ENCODE peak calls at places on chromosome 1, in five cellular contexts. One of them, this sample, is unnamed.

GRCh38 chr1:99086057-99086456 is 81.4 kb upstream of the PLPPR5 start:
- DNase-seq in mucosa of descending colon: no peak
- DNase-seq in neural progenitor cell: no peak
- DNase-seq in uterus: no peak
- DNase-seq in adrenal gland: no peak
- DNase-seq in this sample: no peak

GRCh38 chr1:93079685-93080141 is 630 bp downstream of the MTF2 start:
- DNase-seq in mucosa of descending colon: peak; percentile 59
- DNase-seq in neural progenitor cell: peak; percentile 54
- DNase-seq in uterus: peak; percentile 22
- DNase-seq in adrenal gland: no peak
- DNase-seq in this sample: peak; percentile 7

GRCh38 chr1:235129774-235130570 is 1.3 kb upstream of the TOMM20 start:
- DNase-seq in mucosa of descending colon: no peak
- DNase-seq in neural progenitor cell: no peak
- DNase-seq in uterus: no peak
- DNase-seq in adrenal gland: no peak
- DNase-seq in this sample: no peak

GRCh38 chr1:19336543-19336942 is 24.4 kb downstream of the SLC66A1 start:
- DNase-seq in mucosa of descending colon: no peak
- DNase-seq in neural progenitor cell: no peak
- DNase-seq in uterus: no peak
- DNase-seq in adrenal gland: no peak
- DNase-seq in this sample: no peak

GRCh38 chr1:245677446-245678240 is 522.9 kb downstream of the KIF26B start:
- DNase-seq in mucosa of descending colon: no peak
- DNase-seq in neural progenitor cell: no peak
- DNase-seq in uterus: no peak
- DNase-seq in adrenal gland: peak; percentile 6
- DNase-seq in this sample: no peak

GRCh38 chr1:156804572-156805243 is 11.9 kb downstream of the SH2D2A start:
- DNase-seq in mucosa of descending colon: no peak
- DNase-seq in neural progenitor cell: peak; percentile 62
- DNase-seq in uterus: no peak
- DNase-seq in adrenal gland: peak; percentile 58
- DNase-seq in this sample: peak; percentile 39

GRCh38 chr1:21338568-21339401 is 48.5 kb upstream of the ECE1 start:
- DNase-seq in mucosa of descending colon: peak; percentile 84
- DNase-seq in neural progenitor cell: no peak
- DNase-seq in uterus: peak; percentile 91
- DNase-seq in adrenal gland: peak; percentile 85
- DNase-seq in this sample: no peak

GRCh38 chr1:1217621-1218523 is 3.9 kb upstream of the TNFRSF4 start:
- DNase-seq in mucosa of descending colon: no peak
- DNase-seq in neural progenitor cell: no peak
- DNase-seq in uterus: no peak
- DNase-seq in adrenal gland: no peak
- DNase-seq in this sample: no peak

GRCh38 chr1:109248797-109249629 is at the start of gene CELSR2:
- DNase-seq in mucosa of descending colon: peak; percentile 68
- DNase-seq in neural progenitor cell: peak; percentile 95
- DNase-seq in uterus: peak; percentile 41
- DNase-seq in adrenal gland: peak; percentile 66
- DNase-seq in this sample: peak; percentile 85

DNA sequence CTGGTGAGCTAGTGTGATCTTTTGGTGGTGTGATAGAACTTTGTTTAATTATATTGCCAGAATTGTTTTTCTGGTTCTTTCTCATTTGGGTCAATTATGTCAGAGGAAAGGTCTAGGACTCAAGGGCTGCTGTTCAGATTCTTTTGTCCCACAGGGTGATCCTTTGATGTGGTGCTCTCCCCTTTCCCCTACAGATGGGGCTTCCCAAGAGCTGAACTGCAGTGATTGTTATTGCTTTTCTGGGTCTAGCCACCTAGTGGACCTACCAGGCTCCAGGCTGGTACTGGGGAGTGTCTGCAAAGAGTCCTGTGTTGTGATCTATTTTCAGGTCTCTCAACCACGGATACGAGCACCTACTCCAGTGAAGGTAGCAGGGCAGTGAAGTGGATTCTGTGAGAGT is 25.9 kb upstream of the CD84 start:
- DNase-seq in mucosa of descending colon: no peak
- DNase-seq in neural progenitor cell: no peak
- DNase-seq in uterus: no peak
- DNase-seq in adrenal gland: no peak
- DNase-seq in this sample: no peak
- H3K4me3 ChIP-seq in mucosa of descending colon: no peak overlapping the region
- H3K4me3 ChIP-seq in neural progenitor cell: no peak overlapping the region
- H3K4me3 ChIP-seq in uterus: no peak overlapping the region
- H3K4me3 ChIP-seq in adrenal gland: no peak overlapping the region
- H3K4me3 ChIP-seq in this sample: no peak overlapping the region

DNA sequence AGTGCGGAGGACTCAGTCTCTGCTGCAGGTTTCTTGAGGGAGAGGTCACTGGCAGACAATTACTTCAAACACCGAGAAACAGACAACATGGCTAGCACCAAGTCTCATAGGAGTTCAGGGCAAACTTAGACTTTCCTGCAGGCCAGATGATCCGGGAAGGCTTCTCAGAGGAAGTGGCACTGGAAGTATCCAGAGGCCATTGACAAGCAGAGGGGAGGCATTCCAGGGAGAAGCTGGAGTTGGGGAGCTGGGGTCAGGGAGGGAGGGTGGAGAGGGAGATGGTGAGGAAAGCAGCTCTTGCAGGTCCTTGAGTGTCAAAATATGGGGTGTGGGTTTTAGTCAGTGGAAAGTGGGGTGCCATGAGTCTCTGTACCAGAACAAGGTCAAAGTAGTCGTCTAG is 147.9 kb downstream of the KAZN start:
- DNase-seq in mucosa of descending colon: no peak
- DNase-seq in neural progenitor cell: no peak
- DNase-seq in uterus: no peak
- DNase-seq in adrenal gland: no peak
- DNase-seq in this sample: no peak
- H3K4me3 ChIP-seq in mucosa of descending colon: no peak overlapping the region
- H3K4me3 ChIP-seq in neural progenitor cell: no peak overlapping the region
- H3K4me3 ChIP-seq in uterus: no peak overlapping the region
- H3K4me3 ChIP-seq in adrenal gland: no peak overlapping the region
- H3K4me3 ChIP-seq in this sample: no peak overlapping the region

GRCh38 chr1:210754931-210755670 is 378.8 kb downstream of the KCNH1 start:
- DNase-seq in mucosa of descending colon: no peak
- DNase-seq in neural progenitor cell: peak; percentile 63
- DNase-seq in uterus: no peak
- DNase-seq in adrenal gland: no peak
- DNase-seq in this sample: peak; percentile 49

GRCh38 chr1:210758261-210758660 is 375.7 kb downstream of the KCNH1 start:
- DNase-seq in mucosa of descending colon: no peak
- DNase-seq in neural progenitor cell: no peak
- DNase-seq in uterus: no peak
- DNase-seq in adrenal gland: no peak
- DNase-seq in this sample: no peak

GRCh38 chr1:210757677-210758076 is 376.3 kb downstream of the KCNH1 start:
- DNase-seq in mucosa of descending colon: no peak
- DNase-seq in neural progenitor cell: no peak
- DNase-seq in uterus: no peak
- DNase-seq in adrenal gland: no peak
- DNase-seq in this sample: no peak

GRCh38 chr1:210755991-210756669 is 377.8 kb downstream of the KCNH1 start:
- DNase-seq in mucosa of descending colon: no peak
- DNase-seq in neural progenitor cell: no peak
- DNase-seq in uterus: no peak
- DNase-seq in adrenal gland: no peak
- DNase-seq in this sample: no peak

GRCh38 chr1:210758761-210759160 is 375.2 kb downstream of the KCNH1 start:
- DNase-seq in mucosa of descending colon: no peak
- DNase-seq in neural progenitor cell: no peak
- DNase-seq in uterus: no peak
- DNase-seq in adrenal gland: no peak
- DNase-seq in this sample: no peak
- H3K4me3 ChIP-seq in mucosa of descending colon: no peak overlapping the region
- H3K4me3 ChIP-seq in neural progenitor cell: no peak overlapping the region
- H3K4me3 ChIP-seq in uterus: no peak overlapping the region
- H3K4me3 ChIP-seq in adrenal gland: no peak overlapping the region
- H3K4me3 ChIP-seq in this sample: no peak overlapping the region

GRCh38 chr1:150512846-150513245 is 2.7 kb upstream of the FALEC start:
- DNase-seq in mucosa of descending colon: no peak
- DNase-seq in neural progenitor cell: no peak
- DNase-seq in uterus: no peak
- DNase-seq in adrenal gland: no peak
- DNase-seq in this sample: no peak

GRCh38 chr1:150514913-150515327 is 632 bp upstream of the FALEC start:
- DNase-seq in mucosa of descending colon: no peak
- DNase-seq in neural progenitor cell: no peak
- DNase-seq in uterus: no peak
- DNase-seq in adrenal gland: no peak
- DNase-seq in this sample: no peak

GRCh38 chr1:150511985-150512660 is 3.4 kb upstream of the FALEC start:
- DNase-seq in mucosa of descending colon: no peak
- DNase-seq in neural progenitor cell: no peak
- DNase-seq in uterus: no peak
- DNase-seq in adrenal gland: no peak
- DNase-seq in this sample: no peak

GRCh38 chr1:150514260-150514659 is 1.3 kb upstream of the FALEC start:
- DNase-seq in mucosa of descending colon: no peak
- DNase-seq in neural progenitor cell: no peak
- DNase-seq in uterus: no peak
- DNase-seq in adrenal gland: no peak
- DNase-seq in this sample: no peak

DNA sequence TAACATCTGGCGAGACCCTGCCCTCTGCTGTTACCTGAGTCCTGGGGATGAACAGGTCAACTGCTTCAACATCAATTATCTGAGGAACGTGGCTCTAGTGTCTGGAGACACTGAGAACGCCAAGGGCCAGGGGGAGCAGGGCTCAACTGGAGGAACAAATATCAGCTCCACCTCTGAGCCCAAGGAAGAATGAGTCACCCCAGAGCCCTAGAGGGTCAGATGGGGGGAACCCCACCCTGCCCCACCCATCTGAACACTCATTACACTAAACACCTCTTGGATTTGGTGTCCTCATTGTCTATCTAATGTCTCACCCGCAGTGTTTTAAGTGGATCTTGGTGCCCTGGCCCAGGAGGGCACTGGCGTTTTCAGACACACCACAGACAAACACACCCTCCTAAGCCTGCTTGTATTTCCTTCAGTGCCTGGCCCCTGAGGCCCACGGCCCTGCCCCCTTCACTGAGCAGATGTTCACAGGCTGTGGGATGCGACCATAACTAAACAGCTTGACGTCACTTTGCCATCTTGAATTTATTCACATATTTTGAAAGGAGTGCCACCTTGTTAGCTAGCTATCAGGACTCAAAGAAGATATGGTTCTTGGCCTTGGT is 2.2 kb upstream of the FALEC start:
- DNase-seq in mucosa of descending colon: no peak
- DNase-seq in neural progenitor cell: no peak
- DNase-seq in uterus: no peak
- DNase-seq in adrenal gland: no peak
- DNase-seq in this sample: no peak
- H3K4me3 ChIP-seq in mucosa of descending colon: no peak overlapping the region
- H3K4me3 ChIP-seq in neural progenitor cell: no peak overlapping the region
- H3K4me3 ChIP-seq in uterus: no peak overlapping the region
- H3K4me3 ChIP-seq in adrenal gland: no peak overlapping the region
- H3K4me3 ChIP-seq in this sample: no peak overlapping the region

GRCh38 chr1:162632234-162632666 is at the start of gene DDR2:
- DNase-seq in mucosa of descending colon: no peak
- DNase-seq in neural progenitor cell: no peak
- DNase-seq in uterus: peak; percentile 83
- DNase-seq in adrenal gland: peak; percentile 93
- DNase-seq in this sample: peak; percentile 81
- H3K4me3 ChIP-seq in mucosa of descending colon: peak within 1 kb of the TSS; percentile 11
- H3K4me3 ChIP-seq in neural progenitor cell: no peak within 1 kb of the TSS
- H3K4me3 ChIP-seq in uterus: peak within 1 kb of the TSS; percentile 44
- H3K4me3 ChIP-seq in adrenal gland: peak within 1 kb of the TSS; percentile 31
- H3K4me3 ChIP-seq in this sample: peak within 1 kb of the TSS; percentile 94

DNA sequence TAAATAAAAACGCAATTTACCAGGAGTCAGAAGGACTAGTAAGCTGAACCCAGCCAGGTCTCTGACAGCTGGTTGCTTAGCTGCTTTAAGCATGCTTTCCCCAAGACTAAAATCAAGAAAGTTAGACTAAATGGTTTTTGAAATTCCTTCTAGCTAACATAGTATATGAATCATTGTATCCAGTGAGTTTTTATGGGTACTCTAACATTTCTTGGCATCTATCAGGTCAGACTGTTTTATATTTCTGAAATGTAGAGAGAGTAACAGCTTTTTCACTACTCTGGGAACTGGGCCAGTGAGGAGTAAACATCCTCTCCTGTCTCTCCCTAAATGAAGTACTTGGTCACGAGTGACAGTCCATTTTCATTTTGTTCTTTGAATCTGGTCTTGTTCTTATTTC is 47.4 kb downstream of the PKN2 start:
- DNase-seq in mucosa of descending colon: no peak
- DNase-seq in neural progenitor cell: no peak
- DNase-seq in uterus: peak; percentile 36
- DNase-seq in adrenal gland: no peak
- DNase-seq in this sample: no peak
- H3K4me3 ChIP-seq in mucosa of descending colon: no peak overlapping the region
- H3K4me3 ChIP-seq in neural progenitor cell: no peak overlapping the region
- H3K4me3 ChIP-seq in uterus: no peak overlapping the region
- H3K4me3 ChIP-seq in adrenal gland: no peak overlapping the region
- H3K4me3 ChIP-seq in this sample: no peak overlapping the region

GRCh38 chr1:47328992-47329391 is 4.6 kb upstream of the CMPK1 start:
- DNase-seq in mucosa of descending colon: no peak
- DNase-seq in neural progenitor cell: no peak
- DNase-seq in uterus: no peak
- DNase-seq in adrenal gland: no peak
- DNase-seq in this sample: no peak
- H3K4me3 ChIP-seq in mucosa of descending colon: no peak overlapping the region
- H3K4me3 ChIP-seq in neural progenitor cell: no peak overlapping the region
- H3K4me3 ChIP-seq in uterus: no peak overlapping the region
- H3K4me3 ChIP-seq in adrenal gland: no peak overlapping the region
- H3K4me3 ChIP-seq in this sample: no peak overlapping the region